ENCODE peak calls at places on chromosomes 16 and 17, in nine cellular contexts. A, O, P, U, Z, W, F, C and Q are unnamed samples. For H3K27me3 and H3K36me3, the result is how much of the 10 kb centered on the place peaks cover.

GRCh38 chr17:956905-957304 is 22.7 kb downstream of the NXN start:
- DNase-seq in Z (no peak), U (no peak), F (no peak), P (no peak), A (peak), W (peak), C (no peak), O (no peak), Q (peak)

GRCh38 chr17:489758-490329 is 137.2 kb upstream of the RPH3AL start:
- DNase-seq in Z (no peak), C (peak), P (peak), F (peak), A (peak), O (peak), W (peak), U (no peak), Q (peak)

GRCh38 chr17:2222901-2223616 is 80.5 kb downstream of the SMG6 start:
- DNase-seq in W (peak), P (peak), Z (no peak), C (peak), F (peak), U (peak), A (no peak), O (no peak), Q (no peak)

GRCh38 chr17:45628019-45628418 is 137.5 kb upstream of the PLEKHM1 start:
- DNase-seq in F (no peak), Z (no peak), W (no peak), U (no peak), O (no peak), A (no peak), P (no peak), C (no peak), Q (no peak)

GRCh38 chr17:49779730-49780220 is 8.7 kb upstream of the KAT7 start:
- DNase-seq in O (no peak), C (peak), W (peak), U (no peak), Z (no peak), F (peak), P (peak), A (peak), Q (no peak)

GRCh38 chr17:1422907-1423306 is 22.9 kb upstream of the YWHAE start:
- DNase-seq in P (peak), F (peak), C (no peak), W (no peak), Z (no peak), A (no peak), O (no peak), U (no peak), Q (no peak)

GRCh38 chr17:75639327-75639726 is 6.1 kb downstream of the SMIM5 start:
- DNase-seq in F (no peak), Z (no peak), A (no peak), O (peak), W (no peak), C (no peak), P (no peak), U (no peak), Q (no peak)

GRCh38 chr16:49631521-49632041 is 224.3 kb downstream of the ZNF423 start:
- DNase-seq in O (no peak), C (no peak), F (peak), U (no peak), Z (no peak), P (peak), A (no peak), W (no peak), Q (no peak)

GRCh38 chr16:2085669-2086068 is 37.9 kb downstream of the TSC2 start:
- DNase-seq in A (no peak), C (no peak), F (no peak), Z (no peak), W (no peak), U (no peak), P (no peak), O (no peak), Q (no peak)

GRCh38 chr16:81723098-81723723 is 55.9 kb upstream of the PLCG2 start:
- DNase-seq in C (no peak), O (no peak), P (peak), A (peak), F (peak), W (peak), U (no peak), Z (peak), Q (peak)

GRCh38 chr17:46013502-46014165 is 14.6 kb downstream of the STH start:
- DNase-seq in A (peak), U (no peak), F (peak), P (peak), C (no peak), Z (no peak), O (no peak), W (no peak), Q (no peak)

GRCh38 chr17:82444284-82444893 is 6.2 kb downstream of the CYBC1 start:
- DNase-seq in O (no peak), Z (no peak), W (no peak), C (no peak), F (no peak), U (no peak), A (peak), P (no peak), Q (no peak)

GRCh38 chr17:1905190-1905919 is 75.5 kb downstream of the RPA1 start:
- DNase-seq in A (peak), U (no peak), P (no peak), F (no peak), O (no peak), W (peak), Z (no peak), C (no peak), Q (no peak)

GRCh38 chr17:58327363-58328194 is 1.0 kb downstream of the TSPOAP1 start:
- DNase-seq in C (no peak), F (no peak), U (no peak), O (peak), Z (no peak), W (no peak), A (peak), P (no peak), Q (peak)

GRCh38 chr17:53234138-53234537 is 588.6 kb upstream of the KIF2B start:
- DNase-seq in Z (no peak), U (no peak), C (no peak), A (no peak), W (no peak), P (no peak), O (no peak), F (no peak), Q (no peak)

GRCh38 chr17:68599873-68600122 is 1.4 kb downstream of the FAM20A start:
- DNase-seq in A (no peak), F (no peak), U (peak), O (no peak), Z (no peak), P (no peak), W (no peak), C (no peak), Q (no peak)
- H3K4me3 ChIP-seq in A (no peak), F (no peak), U (peak), O (peak), Z (peak), P (no peak), W (peak), C (peak), Q (peak)

GRCh38 chr16:57675752-57676623 is 7.9 kb downstream of the ADGRG3 start:
- DNase-seq in C (no peak), Z (no peak), P (no peak), W (peak), F (no peak), U (no peak), O (no peak), A (no peak), Q (peak)
- H3K27me3 ChIP-seq in C (under half), Z (under half), P (under half), W (under half), F (half or more), U (under half), O (under half), A (under half), Q (under half)

GRCh38 chr16:15031179-15031578 is 24.7 kb downstream of the NTAN1 start:
- DNase-seq in Z (no peak), P (no peak), A (no peak), W (no peak), O (peak), C (peak), F (no peak), U (no peak), Q (no peak)
- H3K36me3 ChIP-seq in Z (under half), P (half or more), A (half or more), W (half or more), O (half or more), C (under half), F (half or more), U (half or more), Q (under half)

GRCh38 chr16:88975511-88976061 is 1.4 kb downstream of the CBFA2T3 start:
- DNase-seq in O (no peak), Z (no peak), F (no peak), C (no peak), W (no peak), U (no peak), P (no peak), A (no peak), Q (no peak)
- H3K4me3 ChIP-seq in O (peak), Z (no peak), F (no peak), C (peak), W (no peak), U (peak), P (no peak), A (no peak), Q (no peak)

GRCh38 chr17:38658741-38659345 is 15.9 kb downstream of the EPOP start:
- DNase-seq in A (no peak), U (peak), C (no peak), O (peak), Z (no peak), P (no peak), W (no peak), F (no peak), Q (peak)

GRCh38 chr17:38663125-38663751 is 11.5 kb downstream of the EPOP start:
- DNase-seq in A (peak), F (peak), W (peak), U (peak), P (peak), Z (no peak), C (peak), O (peak), Q (peak)

GRCh38 chr17:38659415-38659814 is 15.3 kb downstream of the EPOP start:
- DNase-seq in W (no peak), F (no peak), Z (no peak), A (no peak), U (no peak), O (no peak), C (no peak), P (no peak), Q (no peak)

GRCh38 chr17:38657824-38658740 is 16.7 kb downstream of the EPOP start:
- DNase-seq in W (no peak), P (no peak), U (no peak), Z (no peak), C (no peak), A (no peak), O (peak), F (no peak), Q (no peak)

DNA sequence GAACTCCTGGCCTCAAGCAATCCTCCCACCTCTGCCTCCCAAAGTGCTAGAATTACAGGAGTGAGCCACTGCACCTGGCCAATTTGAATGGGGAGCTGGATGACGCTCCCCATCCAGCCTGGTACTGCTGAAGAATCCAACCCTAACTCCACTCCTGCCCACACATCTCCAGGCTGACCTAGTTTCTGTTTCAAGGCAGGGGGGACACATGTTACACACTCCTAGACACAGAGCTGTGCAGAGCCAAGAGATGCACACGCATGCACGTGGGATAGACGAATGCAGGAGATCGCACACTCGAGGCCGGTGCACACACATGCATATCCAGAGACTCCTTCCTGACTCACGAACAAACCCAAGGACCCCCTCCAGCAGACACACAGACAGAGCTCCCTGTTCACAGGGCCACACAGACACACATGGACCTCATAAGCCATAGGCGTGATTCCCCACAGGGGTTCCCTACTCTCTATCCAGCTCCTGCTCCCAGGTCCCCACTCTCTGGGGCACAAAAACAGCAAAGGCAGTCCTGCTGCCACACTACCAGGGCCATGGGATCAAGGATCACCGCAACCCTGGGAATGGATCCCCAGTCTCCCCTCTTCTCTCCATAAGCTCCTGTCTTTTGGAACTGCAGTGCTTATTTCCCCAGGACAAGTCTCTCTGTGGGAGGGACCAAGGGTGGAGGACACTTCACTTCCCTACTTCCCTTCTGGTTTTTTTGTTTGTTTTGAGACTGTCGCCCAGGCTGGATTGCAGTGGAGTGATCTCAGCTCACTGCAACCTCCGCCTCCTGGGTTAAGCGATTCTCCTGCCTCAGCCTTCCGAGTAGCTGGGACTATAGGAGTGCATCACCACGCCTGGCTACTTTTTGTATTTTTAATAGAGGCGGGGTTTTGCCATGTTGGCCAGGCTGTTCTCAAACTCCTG is 14.4 kb downstream of the EPOP start:
- DNase-seq in W (no peak), A (no peak), O (no peak), U (no peak), Z (no peak), C (no peak), P (no peak), F (no peak), Q (peak)
- H3K27me3 ChIP-seq in W (under half), A (under half), O (under half), U (under half), Z (under half), C (under half), P (under half), F (under half), Q (under half)

DNA sequence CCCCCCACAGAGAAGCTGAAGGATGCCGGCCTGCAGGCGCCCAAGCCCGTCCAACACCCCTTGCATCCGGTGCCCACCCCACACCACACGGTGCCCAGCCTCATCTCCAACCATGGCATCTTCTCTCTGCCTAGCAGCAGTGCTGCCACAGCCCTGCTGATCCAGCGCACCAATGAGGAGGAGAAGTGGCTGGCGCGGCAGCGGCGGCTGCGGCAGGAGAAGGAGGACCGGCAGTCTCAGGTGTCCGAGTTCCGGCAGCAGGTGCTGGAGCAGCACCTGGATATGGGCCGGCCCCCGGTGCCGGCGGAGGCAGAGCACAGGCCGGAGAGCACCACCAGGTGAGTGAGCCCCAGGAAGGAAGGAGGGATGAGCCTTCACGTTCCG is 31.5 kb downstream of the GINS2 start:
- DNase-seq in P (no peak), A (no peak), Z (no peak), F (no peak), W (no peak), U (no peak), C (no peak), O (no peak), Q (no peak)
- H3K36me3 ChIP-seq in P (half or more), A (half or more), Z (under half), F (half or more), W (half or more), U (half or more), C (under half), O (half or more), Q (under half)

GRCh38 chr17:80472996-80473395 is 3.4 kb downstream of the NPTX1 start:
- DNase-seq in W (no peak), A (no peak), Z (no peak), P (no peak), O (no peak), F (no peak), C (no peak), U (no peak), Q (no peak)

GRCh38 chr17:80475949-80476876 is at the start of gene NPTX1:
- DNase-seq in W (peak), F (no peak), C (no peak), Z (no peak), A (peak), P (no peak), U (no peak), O (no peak), Q (peak)

GRCh38 chr17:80474933-80475915 is 1.2 kb downstream of the NPTX1 start:
- DNase-seq in P (peak), O (no peak), F (no peak), A (peak), W (no peak), C (no peak), Z (no peak), U (no peak), Q (peak)

GRCh38 chr17:80473701-80474100 is 2.7 kb downstream of the NPTX1 start:
- DNase-seq in F (no peak), W (no peak), Z (no peak), U (no peak), O (no peak), P (no peak), A (no peak), C (no peak), Q (no peak)

DNA sequence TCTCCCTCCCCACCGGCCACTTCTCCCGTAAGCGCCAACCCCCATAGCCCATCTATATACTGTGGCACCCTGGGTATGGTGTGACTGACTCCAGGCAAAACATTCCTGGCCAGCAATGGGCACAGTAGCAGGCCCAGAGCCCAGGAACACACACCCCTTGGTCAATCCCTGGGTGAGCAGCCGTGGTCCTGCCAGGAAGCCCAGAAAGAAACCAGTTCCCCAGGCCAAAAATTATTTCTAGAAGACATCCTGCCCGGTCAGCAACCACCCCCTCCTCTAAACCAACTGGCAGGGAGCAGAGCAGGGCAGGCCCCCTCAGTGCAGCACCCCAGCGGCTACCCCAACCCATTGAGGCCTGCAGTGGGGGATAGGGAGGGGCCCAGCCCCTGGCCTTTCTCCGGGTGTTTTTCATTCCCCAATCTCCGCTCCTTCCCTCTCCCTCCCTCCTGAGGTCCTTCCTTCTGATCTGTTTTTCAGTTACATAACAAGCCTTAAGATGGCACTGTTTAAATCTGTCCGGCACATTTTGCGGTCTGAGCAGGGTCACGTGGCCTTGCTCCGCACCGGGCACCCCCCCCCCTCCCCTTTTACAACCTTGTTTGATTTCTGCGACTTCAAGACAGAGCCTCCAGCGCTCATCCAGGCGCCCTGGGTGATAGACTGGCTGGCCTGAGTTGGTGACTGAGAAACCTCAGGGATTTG is 2.0 kb downstream of the NPTX1 start:
- DNase-seq in Z (peak), O (no peak), A (peak), U (no peak), W (no peak), P (peak), C (no peak), F (peak), Q (peak)
- H3K4me3 ChIP-seq in Z (no peak), O (no peak), A (no peak), U (no peak), W (no peak), P (peak), C (peak), F (peak), Q (peak)

GRCh38 chr17:27085517-27085916 is 208.4 kb upstream of the WSB1 start:
- DNase-seq in F (no peak), O (no peak), U (no peak), Z (no peak), W (no peak), P (no peak), C (no peak), A (no peak), Q (no peak)

GRCh38 chr17:27086526-27086925 is 207.4 kb upstream of the WSB1 start:
- DNase-seq in C (no peak), U (no peak), W (no peak), A (no peak), F (no peak), Z (no peak), O (no peak), P (no peak), Q (no peak)

GRCh38 chr17:27089929-27090247 is 204.0 kb upstream of the WSB1 start:
- DNase-seq in A (no peak), W (no peak), P (no peak), Z (no peak), F (no peak), U (no peak), C (no peak), O (no peak), Q (no peak)

GRCh38 chr17:27088767-27089078 is 205.2 kb upstream of the WSB1 start:
- DNase-seq in P (no peak), F (no peak), W (no peak), A (no peak), U (no peak), O (no peak), Z (no peak), C (no peak), Q (no peak)

GRCh38 chr17:27087935-27088766 is 205.8 kb upstream of the WSB1 start:
- DNase-seq in U (no peak), W (no peak), C (no peak), F (no peak), O (no peak), P (no peak), Z (no peak), A (no peak), Q (no peak)
- H3K27me3 ChIP-seq in U (under half), W (under half), C (under half), F (under half), O (under half), P (under half), Z (under half), A (under half), Q (under half)

GRCh38 chr17:74389094-74389753 is 21.9 kb downstream of the GPR142 start:
- DNase-seq in C (no peak), Z (no peak), W (no peak), O (no peak), U (no peak), P (no peak), F (no peak), A (no peak), Q (no peak)

GRCh38 chr17:74390680-74391653 is 23.7 kb downstream of the GPR142 start:
- DNase-seq in Z (no peak), U (no peak), A (no peak), W (peak), C (no peak), O (no peak), P (no peak), F (no peak), Q (no peak)

GRCh38 chr17:74391771-74392170 is 24.5 kb downstream of the GPR142 start:
- DNase-seq in F (no peak), U (no peak), P (no peak), C (no peak), O (no peak), Z (no peak), W (no peak), A (no peak), Q (no peak)

GRCh38 chr17:74387365-74388218 is 20.3 kb downstream of the GPR142 start:
- DNase-seq in A (no peak), P (no peak), W (no peak), F (no peak), O (no peak), Z (no peak), U (no peak), C (no peak), Q (peak)

DNA sequence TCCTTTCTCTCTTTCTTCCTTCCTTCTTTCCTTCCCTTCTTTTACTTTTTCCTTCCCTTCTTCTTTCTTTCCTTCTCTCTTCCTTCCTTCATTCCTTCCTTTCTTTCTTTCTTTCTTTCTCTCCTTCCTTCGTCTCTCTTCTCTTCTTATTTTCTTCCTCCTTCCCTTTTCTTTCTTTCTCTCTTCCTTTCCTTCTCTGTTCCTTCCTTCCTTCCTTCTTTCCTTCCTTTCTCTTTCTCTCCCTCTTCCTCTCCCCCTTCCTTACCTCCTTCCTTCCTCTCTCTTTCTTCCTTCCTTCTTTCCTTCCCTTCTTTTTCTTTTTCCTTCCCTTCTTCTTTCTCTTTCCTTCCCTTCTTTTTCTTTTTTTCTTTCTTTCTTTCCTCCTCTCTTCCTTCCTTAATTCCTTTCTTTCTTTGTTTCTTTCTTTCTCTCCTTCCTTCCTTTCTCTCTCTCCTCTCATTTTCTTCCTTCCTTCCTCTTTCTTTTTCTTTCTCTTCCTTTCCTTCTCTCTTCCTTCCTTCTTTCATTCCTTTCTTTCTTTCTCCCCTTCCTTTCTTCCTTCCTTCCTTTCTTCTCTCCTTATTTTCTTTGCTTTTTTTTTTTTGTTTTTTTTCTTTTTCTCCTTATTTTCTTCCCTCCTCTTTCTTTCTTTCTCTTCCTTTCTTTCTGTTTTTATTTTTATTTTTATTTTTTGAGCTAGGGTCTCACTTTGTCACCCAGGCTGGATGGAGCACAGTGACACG is 22.8 kb downstream of the GPR142 start:
- DNase-seq in F (no peak), Z (no peak), A (no peak), O (no peak), W (no peak), U (no peak), C (no peak), P (no peak), Q (no peak)
- H3K36me3 ChIP-seq in F (under half), Z (under half), A (under half), O (under half), W (under half), U (under half), C (under half), P (under half), Q (under half)